ENCODE peak calls at places on chromosomes 5 and 9, in four cellular contexts. T is ELR; U is RPMI7951; N is naive thymus-derived CD4-positive, alpha-beta T cell. Q is an unnamed sample.

GRCh38 chr5:17189381-17190036 is 27.9 kb upstream of the BASP1 start:
- DNase-seq in T (peak; percentile 93), U (peak; percentile 70), N (peak; percentile 37), Q (peak; percentile 52)

GRCh38 chr9:96203867-96204412 is 98.0 kb downstream of the HSD17B3 start:
- DNase-seq in T (no peak), U (peak; percentile 9), N (no peak), Q (no peak)

GRCh38 chr5:116573279-116573616 is 1.4 kb downstream of the SEMA6A start:
- DNase-seq in T (no peak), U (no peak), N (no peak), Q (peak; percentile 14)

GRCh38 chr9:109499631-109500120 is 1.6 kb upstream of the PTPN3 start:
- DNase-seq in T (peak; percentile 32), U (peak; percentile 62), N (no peak), Q (no peak)

GRCh38 chr9:73152445-73152844 is 780 bp downstream of the ANXA1 start:
- DNase-seq in T (peak; percentile 87), U (peak; percentile 61), N (no peak), Q (no peak)

GRCh38 chr5:153352685-153353219 is 137.7 kb upstream of the GRIA1 start:
- DNase-seq in T (no peak), U (no peak), N (no peak), Q (peak; percentile 75)

GRCh38 chr5:160118349-160119141 is 705 bp downstream of the PWWP2A start:
- DNase-seq in T (peak; percentile 49), U (peak; percentile 26), N (peak; percentile 46), Q (peak; percentile 4)

GRCh38 chr5:77632526-77633268 is 5.8 kb downstream of the OTP start:
- DNase-seq in T (no peak), U (no peak), N (no peak), Q (no peak)

GRCh38 chr5:62077387-62077786 is 228.6 kb upstream of the KIF2A start:
- DNase-seq in T (no peak), U (no peak), N (no peak), Q (no peak)

GRCh38 chr5:126449751-126450271 is 26.6 kb downstream of the GRAMD2B start:
- DNase-seq in T (peak; percentile 93), U (peak; percentile 76), N (peak; percentile 67), Q (peak; percentile 98)

GRCh38 chr5:167993771-167994170 is 297.7 kb upstream of the WWC1 start:
- DNase-seq in T (no peak), U (peak; percentile 62), N (no peak), Q (peak; percentile 65)

GRCh38 chr5:167050568-167051214 is 1240.8 kb upstream of the WWC1 start:
- DNase-seq in T (no peak), U (peak; percentile 25), N (no peak), Q (no peak)

GRCh38 chr5:124111886-124112285 is 599.9 kb downstream of the CSNK1G3 start:
- DNase-seq in T (no peak), U (peak; percentile 3), N (no peak), Q (peak; percentile 71)

GRCh38 chr5:135324897-135325650 is 74.0 kb downstream of the MACROH2A1 start:
- DNase-seq in T (no peak), U (no peak), N (peak; percentile 67), Q (peak; percentile 40)

GRCh38 chr9:4739587-4740372 is 1.2 kb downstream of the AK3 start:
- DNase-seq in T (no peak), U (peak; percentile 47), N (no peak), Q (peak; percentile 23)

GRCh38 chr5:41402845-41403244 is 107.6 kb downstream of the PLCXD3 start:
- DNase-seq in T (no peak), U (no peak), N (no peak), Q (no peak)

GRCh38 chr5:103450333-103451061 is 112.1 kb downstream of the NUDT12 start:
- DNase-seq in T (peak; percentile 93), U (peak; percentile 86), N (no peak), Q (peak; percentile 72)

GRCh38 chr5:33195431-33196128 is 245.2 kb upstream of the TARS1 start:
- DNase-seq in T (peak; percentile 47), U (peak; percentile 13), N (no peak), Q (peak; percentile 3)

GRCh38 chr9:11206925-11207324 is 594.1 kb upstream of the PTPRD start:
- DNase-seq in T (no peak), U (no peak), N (no peak), Q (no peak)

GRCh38 chr9:132832171-132832570 is 45.9 kb downstream of the AK8 start:
- DNase-seq in T (no peak), U (no peak), N (no peak), Q (no peak)

Q was measured in mammary epithelial cell.